ENCODE peak calls at places on chromosomes 16 and 17, in ten cellular contexts. X is ELR; I is NCI-H1436 treated with DMSO at 0.1 percent for 48 hours; M is effector CD8-positive, alpha-beta T cell; W is renal cortical epithelial cell; L is HT1080; P is stimulated activated CD8-positive, alpha-beta memory T cell treated with anti-CD3 and anti-CD28 coated beads, Interleukin-4, amount 100 ng/mL, for 48 hours; N is progenitor cell of endocrine pancreas; J is mucosa of gallbladder; R is CD4-positive, alpha-beta memory T cell. B is an unnamed sample.

GRCh38 chr17:45311762-45312476 is 4.9 kb downstream of the MAP3K14 start:
- DNase-seq in N (no peak), M (peak; percentile 26), R (peak; percentile 60), P (peak; percentile 89), W (peak; percentile 97), J (peak; percentile 82), L (peak; percentile 63), I (no peak), X (peak; percentile 82), B (peak; percentile 67)

GRCh38 chr16:45454-45853 is 8.0 kb downstream of the POLR3K start:
- DNase-seq in M (no peak), X (no peak), N (no peak), J (no peak), R (no peak), W (no peak), L (no peak), I (no peak), P (no peak), B (no peak)

GRCh38 chr17:44952946-44953475 is 5.4 kb upstream of the KIF18B start:
- DNase-seq in J (no peak), R (no peak), I (no peak), L (no peak), M (no peak), W (no peak), P (no peak), N (no peak), X (no peak), B (no peak)

GRCh38 chr17:13365331-13365730 is 236.4 kb downstream of the HS3ST3A1 start:
- DNase-seq in X (peak; percentile 22), N (no peak), L (no peak), R (no peak), P (no peak), J (no peak), W (no peak), I (no peak), M (no peak), B (peak; percentile 54)

GRCh38 chr16:66269631-66270332 is 96.7 kb upstream of the CDH5 start:
- DNase-seq in M (no peak), X (no peak), W (no peak), J (no peak), L (no peak), N (no peak), I (no peak), P (no peak), R (no peak), B (no peak)

GRCh38 chr16:80113876-80114574 is 426.8 kb upstream of the DYNLRB2 start:
- DNase-seq in J (peak; percentile 12), I (no peak), X (no peak), L (no peak), N (no peak), W (no peak), R (no peak), M (no peak), P (no peak), B (no peak)

GRCh38 chr17:39816272-39816671 is 47.8 kb downstream of the IKZF3 start:
- DNase-seq in M (no peak), R (no peak), X (no peak), J (no peak), N (no peak), P (no peak), L (no peak), I (no peak), W (no peak), B (no peak)

GRCh38 chr16:23967018-23967417 is 131.2 kb downstream of the PRKCB start:
- DNase-seq in X (no peak), J (no peak), I (no peak), R (no peak), M (no peak), N (no peak), L (no peak), W (no peak), P (no peak), B (no peak)

GRCh38 chr17:12719948-12720347 is 54.3 kb downstream of the MYOCD start:
- DNase-seq in M (no peak), L (no peak), R (no peak), I (no peak), N (no peak), X (no peak), P (no peak), J (no peak), W (no peak), B (no peak)

GRCh38 chr16:53753431-53753830 is 49.5 kb downstream of the FTO start:
- DNase-seq in W (no peak), L (no peak), I (no peak), J (no peak), P (no peak), X (no peak), R (no peak), N (no peak), M (no peak), B (no peak)

GRCh38 chr17:42687707-42688275 is 5.5 kb downstream of the CNTNAP1 start:
- DNase-seq in J (no peak), L (no peak), M (no peak), R (no peak), X (no peak), I (no peak), W (no peak), N (no peak), P (no peak), B (no peak)

GRCh38 chr16:11447836-11448235 is 102.6 kb downstream of the RMI2 start:
- DNase-seq in J (no peak), N (no peak), L (no peak), W (no peak), X (no peak), P (no peak), I (no peak), M (no peak), R (no peak), B (no peak)

GRCh38 chr17:17402558-17402957 is 74.2 kb upstream of the MED9 start:
- DNase-seq in L (peak; percentile 42), I (no peak), M (no peak), N (no peak), J (no peak), X (peak; percentile 75), P (no peak), W (peak; percentile 20), R (no peak), B (peak; percentile 57)

GRCh38 chr17:7476474-7476873 is 3.0 kb downstream of the ZBTB4 start:
- DNase-seq in I (no peak), W (peak; percentile 56), J (no peak), X (peak; percentile 87), M (no peak), P (no peak), L (peak; percentile 78), N (no peak), R (no peak), B (peak; percentile 69)

GRCh38 chr16:53154513-53154912 is 99.7 kb downstream of the CHD9 start:
- DNase-seq in I (no peak), N (no peak), W (no peak), R (no peak), M (no peak), X (no peak), J (no peak), P (no peak), L (no peak), B (no peak)

GRCh38 chr16:528111-529011 is 849 bp downstream of the CAPN15 start:
- DNase-seq in J (no peak), R (peak; percentile 29), I (no peak), N (no peak), M (no peak), P (peak; percentile 69), L (peak; percentile 82), W (peak; percentile 51), X (peak; percentile 90), B (peak; percentile 88)

GRCh38 chr17:42547698-42548069 is 5.0 kb upstream of the HSD17B1 start:
- DNase-seq in N (no peak), J (no peak), M (no peak), I (no peak), P (no peak), L (no peak), R (no peak), W (no peak), X (no peak), B (no peak)

GRCh38 chr17:72706396-72706981 is 386.0 kb downstream of the SLC39A11 start:
- DNase-seq in X (no peak), R (no peak), N (no peak), P (no peak), W (peak; percentile 79), J (no peak), L (no peak), I (no peak), M (no peak), B (no peak)

GRCh38 chr17:32388613-32389459 is 38.9 kb downstream of the ZNF207 start:
- DNase-seq in P (no peak), J (no peak), M (no peak), N (no peak), R (no peak), X (no peak), I (no peak), W (no peak), L (no peak), B (no peak)

GRCh38 chr16:83952587-83952939 is 477 bp upstream of the OSGIN1 start:
- DNase-seq in P (no peak), R (no peak), I (no peak), M (no peak), L (no peak), N (no peak), X (peak; percentile 66), W (peak; percentile 58), J (no peak), B (no peak)

GRCh38 chr17:12242390-12242954 is 221.8 kb downstream of the MAP2K4 start:
- DNase-seq in N (no peak), W (no peak), X (no peak), P (no peak), I (no peak), J (peak; percentile 12), L (no peak), M (no peak), R (no peak), B (no peak)

GRCh38 chr17:8126306-8127066 is 2.6 kb upstream of the HES7 start:
- DNase-seq in N (no peak), L (peak; percentile 48), J (no peak), W (no peak), P (peak; percentile 72), R (peak; percentile 42), I (no peak), X (peak; percentile 69), M (no peak), B (peak; percentile 61)

GRCh38 chr16:84970447-84971127 is 40.7 kb downstream of the ZDHHC7 start:
- DNase-seq in X (peak; percentile 81), L (peak; percentile 64), J (peak; percentile 72), M (peak; percentile 69), W (peak; percentile 51), N (peak; percentile 69), R (peak; percentile 72), I (no peak), P (peak; percentile 85), B (peak; percentile 72)

GRCh38 chr16:12719972-12720371 is 83.7 kb downstream of the CPPED1 start:
- DNase-seq in N (no peak), L (no peak), I (no peak), M (no peak), W (no peak), R (no peak), P (no peak), J (no peak), X (no peak), B (no peak)

GRCh38 chr17:19296786-19297778 is 59.9 kb downstream of the EPN2 start:
- DNase-seq in L (no peak), P (no peak), X (no peak), R (no peak), M (no peak), W (no peak), N (no peak), I (no peak), J (no peak), B (no peak)

GRCh38 chr16:17307501-17307900 is 163.3 kb downstream of the XYLT1 start:
- DNase-seq in W (no peak), P (no peak), X (no peak), L (no peak), N (no peak), R (no peak), M (no peak), I (no peak), J (peak; percentile 74), B (no peak)

GRCh38 chr17:55037828-55038227 is 69.3 kb downstream of the STXBP4 start:
- DNase-seq in P (no peak), M (no peak), L (no peak), R (no peak), W (peak; percentile 3), J (no peak), I (no peak), N (no peak), X (no peak), B (no peak)

GRCh38 chr16:73813523-73813922 is 483.1 kb upstream of the PSMD7 start:
- DNase-seq in W (no peak), P (no peak), X (no peak), N (no peak), M (no peak), L (no peak), R (no peak), I (no peak), J (no peak), B (no peak)